ENCODE peak calls at places on chromosomes 3 and 15, in five cellular contexts. One of them, this sample, is unnamed.

GRCh38 chr3:152405915-152406802 is 137.4 kb downstream of the MBNL1 start:
- DNase-seq in fibroblast of lung: peak
- DNase-seq in OCI-LY7: no peak
- DNase-seq in H9: no peak
- DNase-seq in astrocyte: peak
- DNase-seq in this sample: no peak

GRCh38 chr3:133490468-133491351 is 82.8 kb upstream of the CDV3 start:
- DNase-seq in fibroblast of lung: no peak
- DNase-seq in OCI-LY7: peak
- DNase-seq in H9: no peak
- DNase-seq in astrocyte: no peak
- DNase-seq in this sample: no peak

GRCh38 chr15:60362318-60363023 is 35.3 kb downstream of the ANXA2 start:
- DNase-seq in fibroblast of lung: peak
- DNase-seq in OCI-LY7: no peak
- DNase-seq in H9: no peak
- DNase-seq in astrocyte: peak
- DNase-seq in this sample: no peak

GRCh38 chr3:138950006-138950644 is 3.1 kb downstream of the FOXL2NB start:
- DNase-seq in fibroblast of lung: peak
- DNase-seq in OCI-LY7: no peak
- DNase-seq in H9: peak
- DNase-seq in astrocyte: peak
- DNase-seq in this sample: no peak

GRCh38 chr15:43883571-43883970 is 56.8 kb downstream of the WDR76 start:
- DNase-seq in fibroblast of lung: no peak
- DNase-seq in OCI-LY7: no peak
- DNase-seq in H9: no peak
- DNase-seq in astrocyte: no peak
- DNase-seq in this sample: no peak

GRCh38 chr3:5298453-5298852 is 110.9 kb downstream of the EDEM1 start:
- DNase-seq in fibroblast of lung: no peak
- DNase-seq in OCI-LY7: peak
- DNase-seq in H9: no peak
- DNase-seq in astrocyte: no peak
- DNase-seq in this sample: no peak

GRCh38 chr3:122941233-122942206 is 86.0 kb downstream of the SEMA5B start:
- DNase-seq in fibroblast of lung: no peak
- DNase-seq in OCI-LY7: peak
- DNase-seq in H9: no peak
- DNase-seq in astrocyte: no peak
- DNase-seq in this sample: no peak

GRCh38 chr15:32674681-32675080 is 33.2 kb downstream of the SCG5 start:
- DNase-seq in fibroblast of lung: no peak
- DNase-seq in OCI-LY7: no peak
- DNase-seq in H9: no peak
- DNase-seq in astrocyte: no peak
- DNase-seq in this sample: no peak

GRCh38 chr15:89315375-89315929 is 19.2 kb downstream of the POLG start:
- DNase-seq in fibroblast of lung: no peak
- DNase-seq in OCI-LY7: no peak
- DNase-seq in H9: no peak
- DNase-seq in astrocyte: no peak
- DNase-seq in this sample: no peak

GRCh38 chr3:146184616-146185015 is 23.6 kb upstream of the PLOD2 start:
- DNase-seq in fibroblast of lung: peak
- DNase-seq in OCI-LY7: no peak
- DNase-seq in H9: no peak
- DNase-seq in astrocyte: no peak
- DNase-seq in this sample: no peak

GRCh38 chr3:144053121-144053520 is 81.5 kb downstream of the DIPK2A start:
- DNase-seq in fibroblast of lung: peak
- DNase-seq in OCI-LY7: no peak
- DNase-seq in H9: no peak
- DNase-seq in astrocyte: peak
- DNase-seq in this sample: no peak

GRCh38 chr3:167973046-167973445 is 122.7 kb downstream of the GOLIM4 start:
- DNase-seq in fibroblast of lung: no peak
- DNase-seq in OCI-LY7: no peak
- DNase-seq in H9: no peak
- DNase-seq in astrocyte: no peak
- DNase-seq in this sample: no peak

GRCh38 chr3:71543371-71544016 is 40.0 kb downstream of the FOXP1 start:
- DNase-seq in fibroblast of lung: no peak
- DNase-seq in OCI-LY7: peak
- DNase-seq in H9: no peak
- DNase-seq in astrocyte: no peak
- DNase-seq in this sample: no peak

GRCh38 chr3:196063456-196063855 is 18.4 kb downstream of the TFRC start:
- DNase-seq in fibroblast of lung: peak
- DNase-seq in OCI-LY7: no peak
- DNase-seq in H9: no peak
- DNase-seq in astrocyte: peak
- DNase-seq in this sample: no peak

GRCh38 chr15:42094512-42094963 is at the start of gene PLA2G4D:
- DNase-seq in fibroblast of lung: no peak
- DNase-seq in OCI-LY7: no peak
- DNase-seq in H9: peak
- DNase-seq in astrocyte: no peak
- DNase-seq in this sample: no peak

GRCh38 chr3:60948488-60948887 is 302.8 kb downstream of the FHIT start:
- DNase-seq in fibroblast of lung: peak
- DNase-seq in OCI-LY7: no peak
- DNase-seq in H9: no peak
- DNase-seq in astrocyte: no peak
- DNase-seq in this sample: no peak

GRCh38 chr15:67839929-67840746 is at the start of gene RNU6-1:
- DNase-seq in fibroblast of lung: peak
- DNase-seq in OCI-LY7: peak
- DNase-seq in H9: peak
- DNase-seq in astrocyte: peak
- DNase-seq in this sample: peak

GRCh38 chr15:67836955-67837354 is 2.9 kb downstream of the RNU6-1 start:
- DNase-seq in fibroblast of lung: no peak
- DNase-seq in OCI-LY7: no peak
- DNase-seq in H9: no peak
- DNase-seq in astrocyte: no peak
- DNase-seq in this sample: no peak

GRCh38 chr15:67838789-67839332 is 984 bp downstream of the RNU6-1 start:
- DNase-seq in fibroblast of lung: peak
- DNase-seq in OCI-LY7: no peak
- DNase-seq in H9: peak
- DNase-seq in astrocyte: no peak
- DNase-seq in this sample: no peak

GRCh38 chr15:67840747-67841634 is 1.1 kb upstream of the RNU6-1 start:
- DNase-seq in fibroblast of lung: peak
- DNase-seq in OCI-LY7: peak
- DNase-seq in H9: no peak
- DNase-seq in astrocyte: peak
- DNase-seq in this sample: peak

GRCh38 chr15:67839358-67839928 is 402 bp downstream of the RNU6-1 start:
- DNase-seq in fibroblast of lung: peak
- DNase-seq in OCI-LY7: peak
- DNase-seq in H9: no peak
- DNase-seq in astrocyte: peak
- DNase-seq in this sample: peak
- H2AFZ ChIP-seq in fibroblast of lung: peak
- H2AFZ ChIP-seq in OCI-LY7: peak
- H2AFZ ChIP-seq in H9: no peak
- H2AFZ ChIP-seq in astrocyte: no peak
- H2AFZ ChIP-seq in this sample: peak

DNA sequence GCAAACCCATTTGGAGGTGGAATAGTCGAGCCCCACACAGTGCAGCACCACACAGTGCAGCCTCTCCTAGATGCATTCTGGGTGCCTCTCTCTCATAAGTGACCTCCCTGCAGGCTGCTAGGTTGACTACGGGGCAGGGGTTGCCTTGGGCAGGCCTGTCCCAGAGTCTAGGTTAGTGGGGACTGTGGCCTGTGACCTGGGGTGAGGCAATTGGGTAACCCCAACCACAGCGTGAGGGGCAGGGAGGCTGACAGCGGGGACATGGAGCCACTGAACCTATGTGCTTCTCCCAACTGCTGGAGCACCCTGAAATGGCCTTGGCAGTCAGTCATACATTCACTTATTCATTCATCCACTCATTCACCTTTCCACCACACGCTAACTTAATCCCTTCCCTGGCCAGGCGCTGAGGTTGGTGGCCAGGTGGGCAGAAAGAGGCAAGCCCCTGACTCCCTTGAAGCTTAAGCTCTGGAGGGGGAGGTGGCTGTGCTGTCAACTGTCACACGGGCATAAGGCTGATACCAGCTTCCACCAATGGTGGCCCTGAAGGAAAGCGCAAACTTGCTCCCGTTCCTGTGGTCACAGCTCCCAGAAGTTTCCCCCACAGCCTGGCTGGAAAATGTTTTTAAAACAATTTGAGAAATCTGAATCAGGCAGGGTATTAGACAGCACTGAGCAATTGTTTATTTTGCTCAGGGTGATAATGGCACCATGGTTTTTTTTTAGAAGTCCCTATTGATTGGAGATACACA is 46.2 kb downstream of the WNT7A start:
- DNase-seq in fibroblast of lung: no peak
- DNase-seq in OCI-LY7: no peak
- DNase-seq in H9: no peak
- DNase-seq in astrocyte: no peak
- DNase-seq in this sample: no peak
- TF ChIP-seq CTCF in fibroblast of lung: no peak
- TF ChIP-seq CTCF in OCI-LY7: no peak
- TF ChIP-seq CTCF in H9: no peak
- TF ChIP-seq CTCF in astrocyte: no peak
- TF ChIP-seq CTCF in this sample: no peak

DNA sequence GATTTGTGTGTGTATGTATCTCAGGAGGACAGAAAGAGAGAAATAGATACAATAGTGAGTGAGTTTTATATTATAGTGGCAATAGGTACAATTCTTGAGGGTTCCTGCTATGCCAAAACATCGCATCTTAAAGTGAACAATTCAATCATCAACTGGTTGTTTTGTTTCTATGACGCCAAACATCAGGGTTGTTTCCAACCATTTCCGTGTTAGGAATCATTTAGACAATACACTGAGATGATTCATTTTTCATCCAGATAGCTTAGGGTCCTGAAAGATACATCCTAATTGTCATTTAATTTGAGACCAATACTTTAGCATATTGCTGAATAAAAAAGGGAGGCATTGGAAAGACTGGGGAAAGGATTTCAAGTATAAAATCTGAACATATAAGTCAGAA is 472.2 kb downstream of the MCTP2 start:
- DNase-seq in fibroblast of lung: no peak
- DNase-seq in OCI-LY7: no peak
- DNase-seq in H9: no peak
- DNase-seq in astrocyte: no peak
- DNase-seq in this sample: no peak
- H3K4me2 ChIP-seq in fibroblast of lung: no peak
- H3K4me2 ChIP-seq in OCI-LY7: no peak
- H3K4me2 ChIP-seq in H9: no peak
- H3K4me2 ChIP-seq in astrocyte: no peak
- H3K4me2 ChIP-seq in this sample: no peak

GRCh38 chr3:96813134-96813819 is 1.1 kb upstream of the EPHA6 start:
- DNase-seq in fibroblast of lung: peak
- DNase-seq in OCI-LY7: no peak
- DNase-seq in H9: peak
- DNase-seq in astrocyte: peak
- DNase-seq in this sample: no peak

GRCh38 chr3:96814581-96815567 is at the start of gene EPHA6:
- DNase-seq in fibroblast of lung: peak
- DNase-seq in OCI-LY7: no peak
- DNase-seq in H9: peak
- DNase-seq in astrocyte: no peak
- DNase-seq in this sample: no peak

GRCh38 chr3:96813820-96814580 is 394 bp upstream of the EPHA6 start:
- DNase-seq in fibroblast of lung: peak
- DNase-seq in OCI-LY7: no peak
- DNase-seq in H9: peak
- DNase-seq in astrocyte: peak
- DNase-seq in this sample: no peak
- H2AFZ ChIP-seq in fibroblast of lung: peak
- H2AFZ ChIP-seq in OCI-LY7: no peak
- H2AFZ ChIP-seq in H9: no peak
- H2AFZ ChIP-seq in astrocyte: peak
- H2AFZ ChIP-seq in this sample: no peak